ENCODE peak calls at places on chromosome 13, in six cellular contexts. E is GDM1; H is activated CD8-positive, alpha-beta memory T cell treated with anti-CD3 and anti-CD28 coated beads for 1 hour; Q is ascending aorta; C is NCI-H1048; I is T-helper 1 cell. A is an unnamed sample.

GRCh38 chr13:58619396-58620113 is 988.0 kb downstream of the PCDH17 start:
- DNase-seq in H (no peak), I (no peak), C (no peak), Q (no peak), E (no peak), A (no peak)

GRCh38 chr13:41577437-41577836 is 120.1 kb downstream of the RGCC start:
- DNase-seq in Q (peak; percentile 78), H (no peak), I (no peak), E (no peak), C (no peak), A (peak; percentile 37)

GRCh38 chr13:39566216-39566869 is 36.6 kb downstream of the LHFPL6 start:
- DNase-seq in Q (no peak), C (no peak), E (no peak), H (no peak), I (no peak), A (no peak)

GRCh38 chr13:96822900-96823299 is 171.4 kb downstream of the OXGR1 start:
- DNase-seq in I (no peak), C (no peak), E (no peak), H (no peak), Q (no peak), A (no peak)

GRCh38 chr13:72403396-72404010 is 323.9 kb downstream of the MZT1 start:
- DNase-seq in Q (no peak), E (no peak), C (no peak), I (no peak), H (no peak), A (no peak)

GRCh38 chr13:113364933-113365371 is 1.0 kb upstream of the GRTP1 start:
- DNase-seq in E (no peak), I (no peak), Q (peak; percentile 61), C (no peak), H (no peak), A (no peak)

GRCh38 chr13:51811046-51811445 is 7.1 kb upstream of the DHRS12 start:
- DNase-seq in H (no peak), E (no peak), I (no peak), C (no peak), Q (no peak), A (no peak)

GRCh38 chr13:50990540-50991506 is 81.2 kb downstream of the RNASEH2B start:
- DNase-seq in H (no peak), Q (peak; percentile 77), C (no peak), I (no peak), E (no peak), A (peak; percentile 21)

GRCh38 chr13:40187324-40187795 is 479.1 kb downstream of the FOXO1 start:
- DNase-seq in C (no peak), I (peak; percentile 84), H (peak; percentile 32), Q (no peak), E (no peak), A (no peak)

GRCh38 chr13:23378009-23378632 is 55.4 kb downstream of the SACS start:
- DNase-seq in E (peak; percentile 50), Q (peak; percentile 86), I (peak; percentile 82), H (peak; percentile 13), C (no peak), A (peak; percentile 99)

GRCh38 chr13:105799155-105799554 is 736.3 kb downstream of the EFNB2 start:
- DNase-seq in I (no peak), C (no peak), E (no peak), H (no peak), Q (no peak), A (no peak)

GRCh38 chr13:59666504-59666903 is 497.2 kb downstream of the DIAPH3 start:
- DNase-seq in I (no peak), H (no peak), E (no peak), C (no peak), Q (no peak), A (no peak)

GRCh38 chr13:60974296-60974695 is 441.4 kb downstream of the PCDH20 start:
- DNase-seq in H (no peak), Q (no peak), C (no peak), E (no peak), I (no peak), A (no peak)

GRCh38 chr13:30869491-30869890 is 36.6 kb upstream of the MEDAG start:
- DNase-seq in Q (no peak), I (no peak), H (no peak), C (no peak), E (no peak), A (no peak)

GRCh38 chr13:70623260-70623659 is 515.0 kb upstream of the KLHL1 start:
- DNase-seq in I (no peak), H (no peak), C (no peak), E (no peak), Q (no peak), A (no peak)

GRCh38 chr13:50426932-50427331 is 411.7 kb downstream of the KCNRG start:
- DNase-seq in I (no peak), Q (no peak), C (no peak), E (no peak), H (no peak), A (no peak)

GRCh38 chr13:97200081-97200942 is 21.8 kb upstream of the MBNL2 start:
- DNase-seq in H (no peak), Q (no peak), E (no peak), C (no peak), I (no peak), A (no peak)

A was measured in AG09309.